ENCODE peak calls at places on chromosomes 4 and X, in four cellular contexts. One of them, this sample, is unnamed.

GRCh38 chrX:31333181-31333831 is 261.5 kb upstream of the FTHL17 start:
- DNase-seq in stimulated activated CD4-positive, alpha-beta T cell treated with anti-CD3 and anti-CD28 coated beads, TNF-alpha, amount 100 ng/mL, for 1 hour: no peak
- DNase-seq in ureter: no peak
- DNase-seq in NCI-H510A: no peak
- DNase-seq in this sample: no peak

GRCh38 chrX:150167482-150168324 is 195.4 kb upstream of the MAMLD1 start:
- DNase-seq in stimulated activated CD4-positive, alpha-beta T cell treated with anti-CD3 and anti-CD28 coated beads, TNF-alpha, amount 100 ng/mL, for 1 hour: no peak
- DNase-seq in ureter: peak
- DNase-seq in NCI-H510A: no peak
- DNase-seq in this sample: no peak

GRCh38 chr4:13088726-13089658 is 395.1 kb downstream of the RAB28 start:
- DNase-seq in stimulated activated CD4-positive, alpha-beta T cell treated with anti-CD3 and anti-CD28 coated beads, TNF-alpha, amount 100 ng/mL, for 1 hour: no peak
- DNase-seq in ureter: no peak
- DNase-seq in NCI-H510A: no peak
- DNase-seq in this sample: no peak

GRCh38 chr4:26452565-26453531 is 37.4 kb downstream of the CCKAR start:
- DNase-seq in stimulated activated CD4-positive, alpha-beta T cell treated with anti-CD3 and anti-CD28 coated beads, TNF-alpha, amount 100 ng/mL, for 1 hour: no peak
- DNase-seq in ureter: no peak
- DNase-seq in NCI-H510A: peak
- DNase-seq in this sample: no peak

GRCh38 chr4:40500781-40501180 is 128.9 kb downstream of the RBM47 start:
- DNase-seq in stimulated activated CD4-positive, alpha-beta T cell treated with anti-CD3 and anti-CD28 coated beads, TNF-alpha, amount 100 ng/mL, for 1 hour: no peak
- DNase-seq in ureter: no peak
- DNase-seq in NCI-H510A: no peak
- DNase-seq in this sample: no peak

GRCh38 chr4:117560329-117560728 is 474.0 kb upstream of the NDST3 start:
- DNase-seq in stimulated activated CD4-positive, alpha-beta T cell treated with anti-CD3 and anti-CD28 coated beads, TNF-alpha, amount 100 ng/mL, for 1 hour: no peak
- DNase-seq in ureter: no peak
- DNase-seq in NCI-H510A: no peak
- DNase-seq in this sample: peak

GRCh38 chrX:124925681-124926080 is 394.0 kb upstream of the TEX13C start:
- DNase-seq in stimulated activated CD4-positive, alpha-beta T cell treated with anti-CD3 and anti-CD28 coated beads, TNF-alpha, amount 100 ng/mL, for 1 hour: no peak
- DNase-seq in ureter: no peak
- DNase-seq in NCI-H510A: no peak
- DNase-seq in this sample: no peak

GRCh38 chrX:1589356-1590130 is 1.9 kb upstream of the AKAP17A start:
- DNase-seq in stimulated activated CD4-positive, alpha-beta T cell treated with anti-CD3 and anti-CD28 coated beads, TNF-alpha, amount 100 ng/mL, for 1 hour: no peak
- DNase-seq in ureter: peak
- DNase-seq in NCI-H510A: no peak
- DNase-seq in this sample: no peak

GRCh38 chrX:68417651-68418050 is 15.6 kb downstream of the OPHN1 start:
- DNase-seq in stimulated activated CD4-positive, alpha-beta T cell treated with anti-CD3 and anti-CD28 coated beads, TNF-alpha, amount 100 ng/mL, for 1 hour: no peak
- DNase-seq in ureter: no peak
- DNase-seq in NCI-H510A: no peak
- DNase-seq in this sample: no peak

GRCh38 chr4:125938541-125938940 is 623.8 kb downstream of the FAT4 start:
- DNase-seq in stimulated activated CD4-positive, alpha-beta T cell treated with anti-CD3 and anti-CD28 coated beads, TNF-alpha, amount 100 ng/mL, for 1 hour: no peak
- DNase-seq in ureter: no peak
- DNase-seq in NCI-H510A: no peak
- DNase-seq in this sample: no peak

GRCh38 chrX:13078739-13079444 is 34.5 kb upstream of the FAM9C start:
- DNase-seq in stimulated activated CD4-positive, alpha-beta T cell treated with anti-CD3 and anti-CD28 coated beads, TNF-alpha, amount 100 ng/mL, for 1 hour: no peak
- DNase-seq in ureter: no peak
- DNase-seq in NCI-H510A: peak
- DNase-seq in this sample: no peak

GRCh38 chr4:46503739-46504138 is 113.8 kb upstream of the GABRA2 start:
- DNase-seq in stimulated activated CD4-positive, alpha-beta T cell treated with anti-CD3 and anti-CD28 coated beads, TNF-alpha, amount 100 ng/mL, for 1 hour: no peak
- DNase-seq in ureter: no peak
- DNase-seq in NCI-H510A: no peak
- DNase-seq in this sample: no peak

GRCh38 chr4:104429150-104429741 is 65.4 kb downstream of the CXXC4 start:
- DNase-seq in stimulated activated CD4-positive, alpha-beta T cell treated with anti-CD3 and anti-CD28 coated beads, TNF-alpha, amount 100 ng/mL, for 1 hour: no peak
- DNase-seq in ureter: no peak
- DNase-seq in NCI-H510A: no peak
- DNase-seq in this sample: peak

GRCh38 chr4:27123050-27123768 is 262.6 kb downstream of the STIM2 start:
- DNase-seq in stimulated activated CD4-positive, alpha-beta T cell treated with anti-CD3 and anti-CD28 coated beads, TNF-alpha, amount 100 ng/mL, for 1 hour: no peak
- DNase-seq in ureter: no peak
- DNase-seq in NCI-H510A: no peak
- DNase-seq in this sample: no peak

GRCh38 chrX:19867411-19867732 is 20.0 kb downstream of the SH3KBP1 start:
- DNase-seq in stimulated activated CD4-positive, alpha-beta T cell treated with anti-CD3 and anti-CD28 coated beads, TNF-alpha, amount 100 ng/mL, for 1 hour: no peak
- DNase-seq in ureter: no peak
- DNase-seq in NCI-H510A: no peak
- DNase-seq in this sample: no peak

GRCh38 chr4:84167579-84167978 is 331.5 kb downstream of the NKX6-1 start:
- DNase-seq in stimulated activated CD4-positive, alpha-beta T cell treated with anti-CD3 and anti-CD28 coated beads, TNF-alpha, amount 100 ng/mL, for 1 hour: no peak
- DNase-seq in ureter: no peak
- DNase-seq in NCI-H510A: no peak
- DNase-seq in this sample: peak

GRCh38 chrX:15914486-15914885 is 59.9 kb upstream of the AP1S2 start:
- DNase-seq in stimulated activated CD4-positive, alpha-beta T cell treated with anti-CD3 and anti-CD28 coated beads, TNF-alpha, amount 100 ng/mL, for 1 hour: no peak
- DNase-seq in ureter: no peak
- DNase-seq in NCI-H510A: no peak
- DNase-seq in this sample: peak

GRCh38 chr4:180617203-180617602 is 1626.0 kb upstream of the TENM3 start:
- DNase-seq in stimulated activated CD4-positive, alpha-beta T cell treated with anti-CD3 and anti-CD28 coated beads, TNF-alpha, amount 100 ng/mL, for 1 hour: no peak
- DNase-seq in ureter: no peak
- DNase-seq in NCI-H510A: no peak
- DNase-seq in this sample: no peak

GRCh38 chr4:112099701-112100289 is 45.5 kb upstream of the FAM241A start:
- DNase-seq in stimulated activated CD4-positive, alpha-beta T cell treated with anti-CD3 and anti-CD28 coated beads, TNF-alpha, amount 100 ng/mL, for 1 hour: no peak
- DNase-seq in ureter: no peak
- DNase-seq in NCI-H510A: no peak
- DNase-seq in this sample: peak

GRCh38 chrX:121649414-121649813 is 602.0 kb downstream of the GLUD2 start:
- DNase-seq in stimulated activated CD4-positive, alpha-beta T cell treated with anti-CD3 and anti-CD28 coated beads, TNF-alpha, amount 100 ng/mL, for 1 hour: no peak
- DNase-seq in ureter: no peak
- DNase-seq in NCI-H510A: no peak
- DNase-seq in this sample: no peak

GRCh38 chr4:52665592-52665991 is 6.5 kb upstream of the USP46 start:
- DNase-seq in stimulated activated CD4-positive, alpha-beta T cell treated with anti-CD3 and anti-CD28 coated beads, TNF-alpha, amount 100 ng/mL, for 1 hour: no peak
- DNase-seq in ureter: no peak
- DNase-seq in NCI-H510A: no peak
- DNase-seq in this sample: peak

GRCh38 chr4:140084426-140084825 is 69.6 kb downstream of the MAML3 start:
- DNase-seq in stimulated activated CD4-positive, alpha-beta T cell treated with anti-CD3 and anti-CD28 coated beads, TNF-alpha, amount 100 ng/mL, for 1 hour: no peak
- DNase-seq in ureter: no peak
- DNase-seq in NCI-H510A: no peak
- DNase-seq in this sample: no peak

GRCh38 chr4:99949034-99949998 is 759 bp downstream of the H2AZ1 start:
- DNase-seq in stimulated activated CD4-positive, alpha-beta T cell treated with anti-CD3 and anti-CD28 coated beads, TNF-alpha, amount 100 ng/mL, for 1 hour: peak
- DNase-seq in ureter: peak
- DNase-seq in NCI-H510A: peak
- DNase-seq in this sample: peak

GRCh38 chr4:110663738-110664444 is 41.0 kb upstream of the PITX2 start:
- DNase-seq in stimulated activated CD4-positive, alpha-beta T cell treated with anti-CD3 and anti-CD28 coated beads, TNF-alpha, amount 100 ng/mL, for 1 hour: no peak
- DNase-seq in ureter: no peak
- DNase-seq in NCI-H510A: no peak
- DNase-seq in this sample: no peak

GRCh38 chrX:119009071-119009470 is 34.7 kb downstream of the LONRF3 start:
- DNase-seq in stimulated activated CD4-positive, alpha-beta T cell treated with anti-CD3 and anti-CD28 coated beads, TNF-alpha, amount 100 ng/mL, for 1 hour: no peak
- DNase-seq in ureter: no peak
- DNase-seq in NCI-H510A: no peak
- DNase-seq in this sample: no peak

GRCh38 chr4:167831853-167832252 is 260.5 kb upstream of the ANXA10 start:
- DNase-seq in stimulated activated CD4-positive, alpha-beta T cell treated with anti-CD3 and anti-CD28 coated beads, TNF-alpha, amount 100 ng/mL, for 1 hour: no peak
- DNase-seq in ureter: no peak
- DNase-seq in NCI-H510A: no peak
- DNase-seq in this sample: no peak

GRCh38 chrX:32614707-32615106 is 596.6 kb downstream of the DMD start:
- DNase-seq in stimulated activated CD4-positive, alpha-beta T cell treated with anti-CD3 and anti-CD28 coated beads, TNF-alpha, amount 100 ng/mL, for 1 hour: no peak
- DNase-seq in ureter: no peak
- DNase-seq in NCI-H510A: no peak
- DNase-seq in this sample: no peak

GRCh38 chr4:89469930-89470375 is 162.4 kb upstream of the GPRIN3 start:
- DNase-seq in stimulated activated CD4-positive, alpha-beta T cell treated with anti-CD3 and anti-CD28 coated beads, TNF-alpha, amount 100 ng/mL, for 1 hour: no peak
- DNase-seq in ureter: no peak
- DNase-seq in NCI-H510A: no peak
- DNase-seq in this sample: no peak

GRCh38 chrX:54891573-54891972 is 29.1 kb upstream of the TRO start:
- DNase-seq in stimulated activated CD4-positive, alpha-beta T cell treated with anti-CD3 and anti-CD28 coated beads, TNF-alpha, amount 100 ng/mL, for 1 hour: no peak
- DNase-seq in ureter: no peak
- DNase-seq in NCI-H510A: no peak
- DNase-seq in this sample: peak

GRCh38 chr4:102447413-102447812 is 53.7 kb upstream of the NFKB1 start:
- DNase-seq in stimulated activated CD4-positive, alpha-beta T cell treated with anti-CD3 and anti-CD28 coated beads, TNF-alpha, amount 100 ng/mL, for 1 hour: no peak
- DNase-seq in ureter: no peak
- DNase-seq in NCI-H510A: no peak
- DNase-seq in this sample: no peak

GRCh38 chr4:160983035-160983434 is 1180.8 kb downstream of the FSTL5 start:
- DNase-seq in stimulated activated CD4-positive, alpha-beta T cell treated with anti-CD3 and anti-CD28 coated beads, TNF-alpha, amount 100 ng/mL, for 1 hour: no peak
- DNase-seq in ureter: no peak
- DNase-seq in NCI-H510A: no peak
- DNase-seq in this sample: no peak

GRCh38 chr4:122003335-122003734 is 51.5 kb upstream of the TRPC3 start:
- DNase-seq in stimulated activated CD4-positive, alpha-beta T cell treated with anti-CD3 and anti-CD28 coated beads, TNF-alpha, amount 100 ng/mL, for 1 hour: no peak
- DNase-seq in ureter: no peak
- DNase-seq in NCI-H510A: no peak
- DNase-seq in this sample: no peak

GRCh38 chr4:124745988-124746801 is 33.7 kb upstream of the ANKRD50 start:
- DNase-seq in stimulated activated CD4-positive, alpha-beta T cell treated with anti-CD3 and anti-CD28 coated beads, TNF-alpha, amount 100 ng/mL, for 1 hour: no peak
- DNase-seq in ureter: no peak
- DNase-seq in NCI-H510A: no peak
- DNase-seq in this sample: no peak

GRCh38 chr4:54971474-54971950 is 153.9 kb downstream of the KDR start:
- DNase-seq in stimulated activated CD4-positive, alpha-beta T cell treated with anti-CD3 and anti-CD28 coated beads, TNF-alpha, amount 100 ng/mL, for 1 hour: no peak
- DNase-seq in ureter: no peak
- DNase-seq in NCI-H510A: peak
- DNase-seq in this sample: peak

GRCh38 chr4:54228563-54229501 is at the start of gene PDGFRA:
- DNase-seq in stimulated activated CD4-positive, alpha-beta T cell treated with anti-CD3 and anti-CD28 coated beads, TNF-alpha, amount 100 ng/mL, for 1 hour: no peak
- DNase-seq in ureter: no peak
- DNase-seq in NCI-H510A: no peak
- DNase-seq in this sample: no peak

GRCh38 chr4:26860922-26861433 is 337 bp downstream of the STIM2 start:
- DNase-seq in stimulated activated CD4-positive, alpha-beta T cell treated with anti-CD3 and anti-CD28 coated beads, TNF-alpha, amount 100 ng/mL, for 1 hour: no peak
- DNase-seq in ureter: peak
- DNase-seq in NCI-H510A: no peak
- DNase-seq in this sample: peak

GRCh38 chr4:152684587-152684986 is 4.8 kb upstream of the TMEM154 start:
- DNase-seq in stimulated activated CD4-positive, alpha-beta T cell treated with anti-CD3 and anti-CD28 coated beads, TNF-alpha, amount 100 ng/mL, for 1 hour: no peak
- DNase-seq in ureter: no peak
- DNase-seq in NCI-H510A: no peak
- DNase-seq in this sample: no peak

GRCh38 chr4:2074588-2074987 is 15.5 kb downstream of the NAT8L start:
- DNase-seq in stimulated activated CD4-positive, alpha-beta T cell treated with anti-CD3 and anti-CD28 coated beads, TNF-alpha, amount 100 ng/mL, for 1 hour: no peak
- DNase-seq in ureter: no peak
- DNase-seq in NCI-H510A: no peak
- DNase-seq in this sample: no peak